ENCODE peak calls at places on chromosomes 6 and 20, in four cellular contexts. One of them, this sample, is unnamed.

GRCh38 chr20:20546402-20546801 is 166.0 kb downstream of the RALGAPA2 start:
- DNase-seq in HepG2: no peak
- DNase-seq in K562: no peak
- DNase-seq in A549: no peak
- DNase-seq in this sample: no peak

GRCh38 chr20:13790708-13791107 is 5.9 kb downstream of the NDUFAF5 start:
- DNase-seq in K562: no peak
- DNase-seq in A549: no peak
- DNase-seq in HepG2: no peak
- DNase-seq in this sample: no peak

GRCh38 chr6:105374010-105374420 is 28.9 kb downstream of the PREP start:
- DNase-seq in HepG2: peak
- DNase-seq in K562: no peak
- DNase-seq in A549: no peak
- DNase-seq in this sample: no peak

GRCh38 chr6:14965340-14966102 is 280.3 kb upstream of the JARID2 start:
- DNase-seq in A549: no peak
- DNase-seq in K562: no peak
- DNase-seq in HepG2: no peak
- DNase-seq in this sample: no peak

GRCh38 chr6:130725551-130725950 is 101.7 kb upstream of the SMLR1 start:
- DNase-seq in K562: no peak
- DNase-seq in HepG2: no peak
- DNase-seq in A549: no peak
- DNase-seq in this sample: no peak

GRCh38 chr6:108242259-108242658 is 18.6 kb downstream of the SNX3 start:
- DNase-seq in HepG2: no peak
- DNase-seq in A549: no peak
- DNase-seq in K562: no peak
- DNase-seq in this sample: no peak

GRCh38 chr20:35048739-35049138 is 43.9 kb downstream of the TRPC4AP start:
- DNase-seq in HepG2: peak
- DNase-seq in K562: no peak
- DNase-seq in A549: no peak
- DNase-seq in this sample: no peak

GRCh38 chr6:72620866-72621242 is 1.0 kb upstream of the KCNQ5 start:
- DNase-seq in HepG2: no peak
- DNase-seq in K562: no peak
- DNase-seq in A549: no peak
- DNase-seq in this sample: no peak

GRCh38 chr20:20520776-20521175 is 152.9 kb downstream of the INSM1 start:
- DNase-seq in A549: no peak
- DNase-seq in K562: no peak
- DNase-seq in HepG2: no peak
- DNase-seq in this sample: no peak

GRCh38 chr6:30494275-30494990 is 5.1 kb downstream of the HLA-E start:
- DNase-seq in K562: no peak
- DNase-seq in HepG2: no peak
- DNase-seq in A549: no peak
- DNase-seq in this sample: no peak

GRCh38 chr20:2840967-2841531 is 504 bp downstream of the VPS16 start:
- DNase-seq in HepG2: peak
- DNase-seq in A549: peak
- DNase-seq in K562: peak
- DNase-seq in this sample: no peak

GRCh38 chr6:28866342-28867077 is 57.3 kb downstream of the TRIM27 start:
- DNase-seq in HepG2: peak
- DNase-seq in A549: peak
- DNase-seq in K562: peak
- DNase-seq in this sample: no peak

GRCh38 chr20:62709537-62709905 is 885 bp downstream of the NTSR1 start:
- DNase-seq in A549: peak
- DNase-seq in K562: no peak
- DNase-seq in HepG2: no peak
- DNase-seq in this sample: no peak

GRCh38 chr20:4512891-4513550 is 208.7 kb upstream of the PRND start:
- DNase-seq in HepG2: peak
- DNase-seq in K562: no peak
- DNase-seq in A549: peak
- DNase-seq in this sample: no peak

GRCh38 chr6:132247381-132248159 is 153.7 kb downstream of the MOXD1 start:
- DNase-seq in HepG2: no peak
- DNase-seq in A549: no peak
- DNase-seq in K562: no peak
- DNase-seq in this sample: no peak

GRCh38 chr20:57244221-57244585 is 22.2 kb downstream of the BMP7 start:
- DNase-seq in HepG2: no peak
- DNase-seq in K562: no peak
- DNase-seq in A549: no peak
- DNase-seq in this sample: no peak

GRCh38 chr6:13614126-13614925 is 809 bp upstream of the NOL7 start:
- DNase-seq in HepG2: peak
- DNase-seq in K562: no peak
- DNase-seq in A549: no peak
- DNase-seq in this sample: no peak

GRCh38 chr6:137165375-137166246 is 7.8 kb downstream of the IL22RA2 start:
- DNase-seq in K562: no peak
- DNase-seq in HepG2: peak
- DNase-seq in A549: peak
- DNase-seq in this sample: peak

GRCh38 chr20:63617092-63617875 is 9.6 kb downstream of the GMEB2 start:
- DNase-seq in HepG2: no peak
- DNase-seq in K562: no peak
- DNase-seq in A549: no peak
- DNase-seq in this sample: no peak

GRCh38 chr20:2521369-2522305 is 12.9 kb upstream of the ZNF343 start:
- DNase-seq in HepG2: peak
- DNase-seq in K562: peak
- DNase-seq in A549: peak
- DNase-seq in this sample: no peak

GRCh38 chr6:20241102-20241501 is 28.8 kb upstream of the MBOAT1 start:
- DNase-seq in HepG2: no peak
- DNase-seq in A549: no peak
- DNase-seq in K562: no peak
- DNase-seq in this sample: no peak

GRCh38 chr6:56851104-56851503 is 103.8 kb upstream of the BEND6 start:
- DNase-seq in A549: no peak
- DNase-seq in K562: no peak
- DNase-seq in HepG2: no peak
- DNase-seq in this sample: no peak

GRCh38 chr6:38567436-38567835 is 72.3 kb downstream of the BTBD9 start:
- DNase-seq in HepG2: no peak
- DNase-seq in K562: no peak
- DNase-seq in A549: peak
- DNase-seq in this sample: no peak

GRCh38 chr6:104638841-104639290 is 220.9 kb downstream of the HACE1 start:
- DNase-seq in A549: no peak
- DNase-seq in K562: no peak
- DNase-seq in HepG2: no peak
- DNase-seq in this sample: no peak

GRCh38 chr6:37141291-37142046 is 28.5 kb upstream of the PIM1 start:
- DNase-seq in HepG2: no peak
- DNase-seq in K562: no peak
- DNase-seq in A549: no peak
- DNase-seq in this sample: no peak

GRCh38 chr6:7594579-7595125 is 4.7 kb downstream of the SNRNP48 start:
- DNase-seq in HepG2: no peak
- DNase-seq in K562: no peak
- DNase-seq in A549: no peak
- DNase-seq in this sample: no peak

GRCh38 chr6:106546322-106547052 is 82.8 kb downstream of the RTN4IP1 start:
- DNase-seq in A549: peak
- DNase-seq in K562: no peak
- DNase-seq in HepG2: peak
- DNase-seq in this sample: no peak

GRCh38 chr6:108353853-108354252 is 59.0 kb downstream of the AFG1L start:
- DNase-seq in A549: no peak
- DNase-seq in HepG2: no peak
- DNase-seq in K562: no peak
- DNase-seq in this sample: no peak

GRCh38 chr6:30711758-30712380 is 5.2 kb downstream of the MDC1 start:
- DNase-seq in K562: no peak
- DNase-seq in HepG2: no peak
- DNase-seq in A549: no peak
- DNase-seq in this sample: no peak

DNA sequence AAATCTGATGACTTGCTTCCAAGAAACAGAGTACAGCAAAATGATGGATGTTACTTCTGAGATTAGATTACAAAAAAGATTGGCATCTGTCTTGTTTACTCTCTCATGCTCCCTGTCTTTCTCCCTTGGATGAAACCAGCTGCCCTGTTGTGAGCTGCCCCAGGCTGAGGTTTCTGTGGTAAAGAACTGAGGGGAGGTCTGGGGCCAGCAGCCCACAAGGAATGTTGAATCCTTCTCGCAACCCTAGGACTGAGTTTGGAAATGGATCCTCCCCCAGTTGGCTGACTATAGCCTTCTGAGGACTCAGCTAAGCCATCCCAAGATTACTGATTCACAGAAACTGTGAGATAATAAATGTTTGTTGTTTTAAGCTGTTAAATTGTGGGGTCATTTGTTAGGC is 5.6 kb upstream of the HECA start:
- DNase-seq in HepG2: no peak
- DNase-seq in K562: no peak
- DNase-seq in A549: no peak
- DNase-seq in this sample: no peak
- TF ChIP-seq BHLHE40 in HepG2: no peak
- TF ChIP-seq BHLHE40 in K562: no peak
- TF ChIP-seq BHLHE40 in A549: no peak
- TF ChIP-seq BHLHE40 in this sample: no peak

GRCh38 chr6:53598584-53598983 is 53.7 kb upstream of the GCLC start:
- DNase-seq in K562: no peak
- DNase-seq in A549: no peak
- DNase-seq in HepG2: no peak
- DNase-seq in this sample: no peak
- TF ChIP-seq POLR2AphosphoS2 in K562: no peak
- TF ChIP-seq POLR2AphosphoS2 in A549: no peak
- TF ChIP-seq POLR2AphosphoS2 in HepG2: no peak
- TF ChIP-seq POLR2AphosphoS2 in this sample: no peak

GRCh38 chr20:38723069-38723981 is 961 bp upstream of the SLC32A1 start:
- DNase-seq in HepG2: no peak
- DNase-seq in A549: no peak
- DNase-seq in K562: no peak
- DNase-seq in this sample: no peak
- TF ChIP-seq BHLHE40 in HepG2: no peak
- TF ChIP-seq BHLHE40 in A549: no peak
- TF ChIP-seq BHLHE40 in K562: no peak
- TF ChIP-seq BHLHE40 in this sample: no peak

GRCh38 chr20:61577065-61577464 is 325.0 kb downstream of the CDH4 start:
- DNase-seq in K562: no peak
- DNase-seq in A549: no peak
- DNase-seq in HepG2: no peak
- DNase-seq in this sample: no peak

GRCh38 chr20:61573415-61574305 is 321.6 kb downstream of the CDH4 start:
- DNase-seq in K562: no peak
- DNase-seq in HepG2: no peak
- DNase-seq in A549: no peak
- DNase-seq in this sample: no peak

GRCh38 chr20:61572789-61573188 is 320.7 kb downstream of the CDH4 start:
- DNase-seq in HepG2: no peak
- DNase-seq in K562: no peak
- DNase-seq in A549: no peak
- DNase-seq in this sample: no peak

GRCh38 chr20:61576372-61576771 is 324.3 kb downstream of the CDH4 start:
- DNase-seq in A549: no peak
- DNase-seq in HepG2: no peak
- DNase-seq in K562: no peak
- DNase-seq in this sample: no peak

GRCh38 chr20:61575151-61575937 is 323.3 kb downstream of the CDH4 start:
- DNase-seq in A549: peak
- DNase-seq in HepG2: no peak
- DNase-seq in K562: no peak
- DNase-seq in this sample: no peak
- TF ChIP-seq POLR2AphosphoS2 in A549: no peak
- TF ChIP-seq POLR2AphosphoS2 in HepG2: no peak
- TF ChIP-seq POLR2AphosphoS2 in K562: no peak
- TF ChIP-seq POLR2AphosphoS2 in this sample: no peak

GRCh38 chr6:157763129-157763893 is 59.7 kb upstream of the SNX9 start:
- DNase-seq in K562: peak
- DNase-seq in HepG2: peak
- DNase-seq in A549: peak
- DNase-seq in this sample: no peak
- TF ChIP-seq BHLHE40 in K562: no peak
- TF ChIP-seq BHLHE40 in HepG2: no peak
- TF ChIP-seq BHLHE40 in A549: no peak
- TF ChIP-seq BHLHE40 in this sample: peak

This sample was measured in GM12878.